ENCODE peak calls at places on chromosomes 5 and 9, in five cellular contexts. One of them, this sample, is unnamed.

GRCh38 chr5:68432682-68433081 is 217.1 kb downstream of the PIK3R1 start:
- DNase-seq in stimulated activated CD4-positive, alpha-beta T cell treated with anti-CD3 and anti-CD28 coated beads, Interleukin-2, amount 100 ng/mL, for 48 hours: no peak
- DNase-seq in AG09309: no peak
- DNase-seq in amniotic epithelial cell: no peak
- DNase-seq in GM18507: no peak
- DNase-seq in this sample: no peak

GRCh38 chr5:57750282-57750681 is 267.7 kb upstream of the ACTBL2 start:
- DNase-seq in stimulated activated CD4-positive, alpha-beta T cell treated with anti-CD3 and anti-CD28 coated beads, Interleukin-2, amount 100 ng/mL, for 48 hours: no peak
- DNase-seq in AG09309: no peak
- DNase-seq in amniotic epithelial cell: no peak
- DNase-seq in GM18507: no peak
- DNase-seq in this sample: no peak

GRCh38 chr5:96384353-96384752 is 48.7 kb downstream of the PCSK1 start:
- DNase-seq in stimulated activated CD4-positive, alpha-beta T cell treated with anti-CD3 and anti-CD28 coated beads, Interleukin-2, amount 100 ng/mL, for 48 hours: no peak
- DNase-seq in AG09309: peak; percentile 62
- DNase-seq in amniotic epithelial cell: peak; percentile 81
- DNase-seq in GM18507: no peak
- DNase-seq in this sample: no peak

GRCh38 chr5:56522972-56523371 is 289.8 kb upstream of the ANKRD55 start:
- DNase-seq in stimulated activated CD4-positive, alpha-beta T cell treated with anti-CD3 and anti-CD28 coated beads, Interleukin-2, amount 100 ng/mL, for 48 hours: no peak
- DNase-seq in AG09309: no peak
- DNase-seq in amniotic epithelial cell: peak; percentile 74
- DNase-seq in GM18507: no peak
- DNase-seq in this sample: no peak

GRCh38 chr9:5442400-5443011 is 4.8 kb upstream of the PLGRKT start:
- DNase-seq in stimulated activated CD4-positive, alpha-beta T cell treated with anti-CD3 and anti-CD28 coated beads, Interleukin-2, amount 100 ng/mL, for 48 hours: no peak
- DNase-seq in AG09309: peak; percentile 27
- DNase-seq in amniotic epithelial cell: peak; percentile 55
- DNase-seq in GM18507: no peak
- DNase-seq in this sample: no peak

GRCh38 chr9:8857330-8858249 is 1058.0 kb upstream of the DMAC1 start:
- DNase-seq in stimulated activated CD4-positive, alpha-beta T cell treated with anti-CD3 and anti-CD28 coated beads, Interleukin-2, amount 100 ng/mL, for 48 hours: peak; percentile 1
- DNase-seq in AG09309: no peak
- DNase-seq in amniotic epithelial cell: peak; percentile 10
- DNase-seq in GM18507: no peak
- DNase-seq in this sample: no peak

GRCh38 chr9:106075991-106076390 is 381.6 kb downstream of the TMEM38B start:
- DNase-seq in stimulated activated CD4-positive, alpha-beta T cell treated with anti-CD3 and anti-CD28 coated beads, Interleukin-2, amount 100 ng/mL, for 48 hours: no peak
- DNase-seq in AG09309: no peak
- DNase-seq in amniotic epithelial cell: peak; percentile 47
- DNase-seq in GM18507: no peak
- DNase-seq in this sample: no peak

GRCh38 chr5:122896598-122897282 is 51.3 kb downstream of the SNX24 start:
- DNase-seq in stimulated activated CD4-positive, alpha-beta T cell treated with anti-CD3 and anti-CD28 coated beads, Interleukin-2, amount 100 ng/mL, for 48 hours: no peak
- DNase-seq in AG09309: no peak
- DNase-seq in amniotic epithelial cell: peak; percentile 30
- DNase-seq in GM18507: no peak
- DNase-seq in this sample: no peak

GRCh38 chr9:11805969-11806368 is 887.2 kb upstream of the TYRP1 start:
- DNase-seq in stimulated activated CD4-positive, alpha-beta T cell treated with anti-CD3 and anti-CD28 coated beads, Interleukin-2, amount 100 ng/mL, for 48 hours: no peak
- DNase-seq in AG09309: no peak
- DNase-seq in amniotic epithelial cell: no peak
- DNase-seq in GM18507: no peak
- DNase-seq in this sample: no peak

GRCh38 chr5:432928-433791 is 9.8 kb upstream of the EXOC3 start:
- DNase-seq in stimulated activated CD4-positive, alpha-beta T cell treated with anti-CD3 and anti-CD28 coated beads, Interleukin-2, amount 100 ng/mL, for 48 hours: no peak
- DNase-seq in AG09309: no peak
- DNase-seq in amniotic epithelial cell: no peak
- DNase-seq in GM18507: no peak
- DNase-seq in this sample: no peak

GRCh38 chr5:67455987-67456386 is 259.4 kb upstream of the CD180 start:
- DNase-seq in stimulated activated CD4-positive, alpha-beta T cell treated with anti-CD3 and anti-CD28 coated beads, Interleukin-2, amount 100 ng/mL, for 48 hours: no peak
- DNase-seq in AG09309: no peak
- DNase-seq in amniotic epithelial cell: no peak
- DNase-seq in GM18507: no peak
- DNase-seq in this sample: no peak

GRCh38 chr5:137487600-137487999 is 11.5 kb downstream of the SPOCK1 start:
- DNase-seq in stimulated activated CD4-positive, alpha-beta T cell treated with anti-CD3 and anti-CD28 coated beads, Interleukin-2, amount 100 ng/mL, for 48 hours: no peak
- DNase-seq in AG09309: peak; percentile 74
- DNase-seq in amniotic epithelial cell: peak; percentile 29
- DNase-seq in GM18507: no peak
- DNase-seq in this sample: no peak

GRCh38 chr9:20087481-20087880 is 298.6 kb upstream of the SLC24A2 start:
- DNase-seq in stimulated activated CD4-positive, alpha-beta T cell treated with anti-CD3 and anti-CD28 coated beads, Interleukin-2, amount 100 ng/mL, for 48 hours: no peak
- DNase-seq in AG09309: no peak
- DNase-seq in amniotic epithelial cell: no peak
- DNase-seq in GM18507: no peak
- DNase-seq in this sample: no peak

GRCh38 chr9:129237195-129237611 is 59.1 kb upstream of the IER5L start:
- DNase-seq in stimulated activated CD4-positive, alpha-beta T cell treated with anti-CD3 and anti-CD28 coated beads, Interleukin-2, amount 100 ng/mL, for 48 hours: peak; percentile 48
- DNase-seq in AG09309: peak; percentile 8
- DNase-seq in amniotic epithelial cell: peak; percentile 73
- DNase-seq in GM18507: no peak
- DNase-seq in this sample: no peak

GRCh38 chr5:16700081-16700480 is 83.3 kb upstream of the RETREG1 start:
- DNase-seq in stimulated activated CD4-positive, alpha-beta T cell treated with anti-CD3 and anti-CD28 coated beads, Interleukin-2, amount 100 ng/mL, for 48 hours: no peak
- DNase-seq in AG09309: no peak
- DNase-seq in amniotic epithelial cell: no peak
- DNase-seq in GM18507: no peak
- DNase-seq in this sample: no peak

GRCh38 chr5:181203093-181203711 is 1.8 kb downstream of the TRIM7 start:
- DNase-seq in stimulated activated CD4-positive, alpha-beta T cell treated with anti-CD3 and anti-CD28 coated beads, Interleukin-2, amount 100 ng/mL, for 48 hours: no peak
- DNase-seq in AG09309: no peak
- DNase-seq in amniotic epithelial cell: peak; percentile 66
- DNase-seq in GM18507: no peak
- DNase-seq in this sample: no peak

GRCh38 chr5:67620386-67621039 is 423.9 kb upstream of the CD180 start:
- DNase-seq in stimulated activated CD4-positive, alpha-beta T cell treated with anti-CD3 and anti-CD28 coated beads, Interleukin-2, amount 100 ng/mL, for 48 hours: no peak
- DNase-seq in AG09309: no peak
- DNase-seq in amniotic epithelial cell: no peak
- DNase-seq in GM18507: no peak
- DNase-seq in this sample: no peak

GRCh38 chr9:38091310-38092199 is 22.5 kb upstream of the SHB start:
- DNase-seq in stimulated activated CD4-positive, alpha-beta T cell treated with anti-CD3 and anti-CD28 coated beads, Interleukin-2, amount 100 ng/mL, for 48 hours: no peak
- DNase-seq in AG09309: no peak
- DNase-seq in amniotic epithelial cell: no peak
- DNase-seq in GM18507: no peak
- DNase-seq in this sample: no peak

GRCh38 chr9:97276310-97276852 is 31.1 kb upstream of the CCDC180 start:
- DNase-seq in stimulated activated CD4-positive, alpha-beta T cell treated with anti-CD3 and anti-CD28 coated beads, Interleukin-2, amount 100 ng/mL, for 48 hours: no peak
- DNase-seq in AG09309: no peak
- DNase-seq in amniotic epithelial cell: no peak
- DNase-seq in GM18507: no peak
- DNase-seq in this sample: no peak

GRCh38 chr5:112318346-112318745 is 100.7 kb downstream of the EPB41L4A start:
- DNase-seq in stimulated activated CD4-positive, alpha-beta T cell treated with anti-CD3 and anti-CD28 coated beads, Interleukin-2, amount 100 ng/mL, for 48 hours: no peak
- DNase-seq in AG09309: no peak
- DNase-seq in amniotic epithelial cell: no peak
- DNase-seq in GM18507: no peak
- DNase-seq in this sample: no peak

GRCh38 chr5:81717221-81717620 is 33.7 kb downstream of the SSBP2 start:
- DNase-seq in stimulated activated CD4-positive, alpha-beta T cell treated with anti-CD3 and anti-CD28 coated beads, Interleukin-2, amount 100 ng/mL, for 48 hours: no peak
- DNase-seq in AG09309: no peak
- DNase-seq in amniotic epithelial cell: no peak
- DNase-seq in GM18507: no peak
- DNase-seq in this sample: no peak

GRCh38 chr9:89791754-89792153 is 186.9 kb downstream of the GADD45G start:
- DNase-seq in stimulated activated CD4-positive, alpha-beta T cell treated with anti-CD3 and anti-CD28 coated beads, Interleukin-2, amount 100 ng/mL, for 48 hours: no peak
- DNase-seq in AG09309: no peak
- DNase-seq in amniotic epithelial cell: no peak
- DNase-seq in GM18507: no peak
- DNase-seq in this sample: no peak

GRCh38 chr9:134742822-134743221 is 101.2 kb downstream of the COL5A1 start:
- DNase-seq in stimulated activated CD4-positive, alpha-beta T cell treated with anti-CD3 and anti-CD28 coated beads, Interleukin-2, amount 100 ng/mL, for 48 hours: no peak
- DNase-seq in AG09309: no peak
- DNase-seq in amniotic epithelial cell: no peak
- DNase-seq in GM18507: no peak
- DNase-seq in this sample: no peak

GRCh38 chr9:114733814-114734213 is 51.8 kb upstream of the TEX48 start:
- DNase-seq in stimulated activated CD4-positive, alpha-beta T cell treated with anti-CD3 and anti-CD28 coated beads, Interleukin-2, amount 100 ng/mL, for 48 hours: no peak
- DNase-seq in AG09309: no peak
- DNase-seq in amniotic epithelial cell: peak; percentile 90
- DNase-seq in GM18507: no peak
- DNase-seq in this sample: no peak

GRCh38 chr9:89295400-89295799 is 15.6 kb upstream of the CKS2 start:
- DNase-seq in stimulated activated CD4-positive, alpha-beta T cell treated with anti-CD3 and anti-CD28 coated beads, Interleukin-2, amount 100 ng/mL, for 48 hours: no peak
- DNase-seq in AG09309: no peak
- DNase-seq in amniotic epithelial cell: no peak
- DNase-seq in GM18507: no peak
- DNase-seq in this sample: no peak

GRCh38 chr9:127878001-127878651 is 651 bp upstream of the AK1 start:
- DNase-seq in stimulated activated CD4-positive, alpha-beta T cell treated with anti-CD3 and anti-CD28 coated beads, Interleukin-2, amount 100 ng/mL, for 48 hours: no peak
- DNase-seq in AG09309: no peak
- DNase-seq in amniotic epithelial cell: peak; percentile 92
- DNase-seq in GM18507: no peak
- DNase-seq in this sample: no peak

GRCh38 chr5:107743357-107744000 is 72.7 kb upstream of the EFNA5 start:
- DNase-seq in stimulated activated CD4-positive, alpha-beta T cell treated with anti-CD3 and anti-CD28 coated beads, Interleukin-2, amount 100 ng/mL, for 48 hours: no peak
- DNase-seq in AG09309: peak; percentile 41
- DNase-seq in amniotic epithelial cell: peak; percentile 31
- DNase-seq in GM18507: no peak
- DNase-seq in this sample: no peak

GRCh38 chr9:12884736-12885395 is 110.0 kb downstream of the LURAP1L start:
- DNase-seq in stimulated activated CD4-positive, alpha-beta T cell treated with anti-CD3 and anti-CD28 coated beads, Interleukin-2, amount 100 ng/mL, for 48 hours: no peak
- DNase-seq in AG09309: peak; percentile 58
- DNase-seq in amniotic epithelial cell: peak; percentile 94
- DNase-seq in GM18507: no peak
- DNase-seq in this sample: no peak

GRCh38 chr9:130936285-130937117 is 2.5 kb downstream of the FIBCD1 start:
- DNase-seq in stimulated activated CD4-positive, alpha-beta T cell treated with anti-CD3 and anti-CD28 coated beads, Interleukin-2, amount 100 ng/mL, for 48 hours: no peak
- DNase-seq in AG09309: no peak
- DNase-seq in amniotic epithelial cell: peak; percentile 53
- DNase-seq in GM18507: no peak
- DNase-seq in this sample: no peak